ENCODE peak calls at places on chromosomes 5 and 9, in four cellular contexts. K is K562, U is GM23248, W is IMR-90. L is an unnamed sample.

GRCh38 chr5:137822158-137822764 is 45.4 kb upstream of the MYOT start:
- DNase-seq in K (peak), U (peak), W (peak), L (peak)

GRCh38 chr5:52922384-52922783 is 66.8 kb upstream of the ITGA2 start:
- DNase-seq in K (no peak), U (peak), W (peak), L (peak)

GRCh38 chr5:9094582-9094981 is 451.3 kb downstream of the SEMA5A start:
- DNase-seq in K (no peak), U (peak), W (peak), L (peak)

GRCh38 chr9:129472651-129473102 is 148.2 kb downstream of the C9orf50 start:
- DNase-seq in K (no peak), U (peak), W (no peak), L (no peak)

GRCh38 chr9:107438211-107439030 is 51.1 kb downstream of the KLF4 start:
- DNase-seq in K (no peak), U (no peak), W (no peak), L (no peak)

GRCh38 chr9:109852561-109852960 is 72.6 kb downstream of the PALM2AKAP2 start:
- DNase-seq in K (no peak), U (no peak), W (no peak), L (peak)

GRCh38 chr9:37302277-37302676 is 120.2 kb upstream of the GRHPR start:
- DNase-seq in K (no peak), U (no peak), W (no peak), L (no peak)

GRCh38 chr9:11142965-11143738 is 530.4 kb upstream of the PTPRD start:
- DNase-seq in K (no peak), U (no peak), W (no peak), L (no peak)

GRCh38 chr5:169626779-169627178 is 10.3 kb upstream of the DOCK2 start:
- DNase-seq in K (no peak), U (peak), W (peak), L (peak)

GRCh38 chr5:172334196-172334595 is 50.6 kb upstream of the UBTD2 start:
- DNase-seq in K (no peak), U (no peak), W (no peak), L (no peak)

GRCh38 chr9:100352727-100353505 is at the start of gene TEX10:
- DNase-seq in K (peak), U (peak), W (peak), L (peak)

GRCh38 chr9:100352201-100352726 is 478 bp downstream of the TEX10 start:
- DNase-seq in K (peak), U (peak), W (peak), L (peak)

GRCh38 chr9:100354121-100354800 is 1.5 kb upstream of the TEX10 start:
- DNase-seq in K (no peak), U (peak), W (no peak), L (no peak)

GRCh38 chr9:100350188-100350587 is 2.6 kb downstream of the TEX10 start:
- DNase-seq in K (no peak), U (peak), W (no peak), L (no peak)

GRCh38 chr9:100351508-100351907 is 1.2 kb downstream of the TEX10 start:
- DNase-seq in K (no peak), U (peak), W (no peak), L (no peak)
- H2AFZ ChIP-seq in K (no peak), U (peak), W (no peak), L (no peak)

DNA sequence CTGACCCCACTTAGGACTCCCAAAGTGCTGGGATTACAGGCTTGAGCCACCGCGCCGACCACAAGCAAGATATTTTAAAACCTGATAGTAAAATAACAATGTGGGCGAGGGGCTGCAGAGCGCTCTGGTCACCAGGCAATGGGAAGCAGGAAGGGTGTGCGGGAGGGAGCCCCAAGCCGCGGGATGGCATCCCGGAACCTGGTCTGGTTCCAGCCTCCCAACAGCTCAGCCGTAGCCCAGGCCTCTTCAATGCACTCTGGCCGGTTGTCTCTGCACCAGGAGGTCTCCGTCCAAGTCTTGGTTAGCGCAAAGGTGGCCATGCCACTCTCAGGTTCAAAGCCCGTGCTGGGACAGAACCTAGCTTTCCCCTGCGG is 694 bp upstream of the UAP1L1 start:
- DNase-seq in K (no peak), U (no peak), W (no peak), L (no peak)
- H2AFZ ChIP-seq in K (no peak), U (peak), W (peak), L (peak)

GRCh38 chr9:99008187-99008586 is 64.5 kb downstream of the COL15A1 start:
- DNase-seq in K (no peak), U (no peak), W (no peak), L (no peak)
- H2AFZ ChIP-seq in K (no peak), U (no peak), W (no peak), L (no peak)

DNA sequence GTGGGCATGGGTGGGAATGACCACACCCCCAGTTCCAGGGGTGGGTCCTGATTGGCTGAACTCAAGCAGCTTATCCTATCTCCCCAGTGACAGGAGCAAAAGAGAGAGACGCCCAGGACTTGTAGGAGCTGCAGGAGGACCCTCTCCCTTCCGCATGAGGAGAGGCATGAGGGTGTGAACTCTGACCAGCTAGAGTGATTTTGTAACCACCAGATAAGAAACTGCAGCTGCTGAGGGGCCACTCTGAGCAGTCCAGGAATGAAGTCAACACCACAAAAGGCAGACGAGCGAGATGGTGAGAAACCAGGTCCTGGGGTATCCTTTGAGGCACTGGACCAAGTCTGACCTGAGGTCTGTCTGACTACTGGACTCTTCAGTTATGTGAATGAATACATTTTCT is 521.9 kb downstream of the BNC2 start:
- DNase-seq in K (no peak), U (no peak), W (no peak), L (peak)
- H2AFZ ChIP-seq in K (no peak), U (no peak), W (no peak), L (no peak)